ENCODE peak calls at places on chromosome 1, in six cellular contexts. K is IMR-90; A is psoas muscle; R is naive thymus-derived CD4-positive, alpha-beta T cell; G is SK-N-SH; Z is uterus. U is an unnamed sample.
A peak's percentile ranks its signal among the peaks of the same experiment; 100 is the strongest.

GRCh38 chr1:234495231-234495990 is 16.4 kb upstream of the TARBP1 start:
- DNase-seq in K (peak; percentile 94), A (no peak), R (no peak), G (no peak), Z (no peak), U (no peak)

GRCh38 chr1:14875781-14876564 is 277.5 kb downstream of the KAZN start:
- DNase-seq in K (no peak), A (no peak), R (no peak), G (no peak), Z (no peak), U (no peak)

GRCh38 chr1:212651521-212651920 is 43.0 kb downstream of the ATF3 start:
- DNase-seq in K (peak; percentile 70), A (no peak), R (no peak), G (no peak), Z (no peak), U (no peak)

GRCh38 chr1:116127848-116128540 is 16.8 kb downstream of the MAB21L3 start:
- DNase-seq in K (no peak), A (no peak), R (no peak), G (no peak), Z (no peak), U (no peak)

GRCh38 chr1:163928649-163929048 is 606.9 kb downstream of the NUF2 start:
- DNase-seq in K (no peak), A (no peak), R (no peak), G (no peak), Z (no peak), U (no peak)

GRCh38 chr1:197224160-197224559 is 43.9 kb upstream of the CRB1 start:
- DNase-seq in K (no peak), A (no peak), R (no peak), G (peak; percentile 13), Z (no peak), U (no peak)

GRCh38 chr1:227896710-227897655 is 50.7 kb downstream of the WNT9A start:
- DNase-seq in K (no peak), A (peak; percentile 24), R (no peak), G (no peak), Z (peak; percentile 10), U (peak; percentile 12)

GRCh38 chr1:197356723-197357533 is 88.9 kb downstream of the CRB1 start:
- DNase-seq in K (peak; percentile 58), A (no peak), R (no peak), G (peak; percentile 63), Z (no peak), U (peak; percentile 30)

GRCh38 chr1:19651141-19651737 is 7.1 kb downstream of the NBL1 start:
- DNase-seq in K (peak; percentile 47), A (peak; percentile 79), R (peak; percentile 40), G (peak; percentile 90), Z (peak; percentile 75), U (peak; percentile 70)

GRCh38 chr1:172019971-172020370 is 178.7 kb downstream of the DNM3 start:
- DNase-seq in K (no peak), A (no peak), R (no peak), G (no peak), Z (no peak), U (no peak)

GRCh38 chr1:71593523-71593922 is 512.7 kb upstream of the ZRANB2 start:
- DNase-seq in K (peak; percentile 1), A (no peak), R (no peak), G (no peak), Z (no peak), U (no peak)

GRCh38 chr1:30397576-30397975 is 325.8 kb downstream of the MATN1 start:
- DNase-seq in K (no peak), A (no peak), R (no peak), G (no peak), Z (no peak), U (no peak)

GRCh38 chr1:46065405-46065804 is 67.0 kb downstream of the PIK3R3 start:
- DNase-seq in K (no peak), A (no peak), R (no peak), G (no peak), Z (no peak), U (no peak)

GRCh38 chr1:30700528-30701265 is 22.7 kb downstream of the MATN1 start:
- DNase-seq in K (peak; percentile 76), A (peak; percentile 81), R (no peak), G (no peak), Z (peak; percentile 78), U (peak; percentile 47)

GRCh38 chr1:5997316-5997715 is 5.1 kb upstream of the NPHP4 start:
- DNase-seq in K (no peak), A (peak; percentile 5), R (no peak), G (no peak), Z (no peak), U (no peak)

GRCh38 chr1:21651214-21652042 is 17.7 kb downstream of the RAP1GAP start:
- DNase-seq in K (no peak), A (peak; percentile 44), R (peak; percentile 32), G (peak; percentile 96), Z (peak; percentile 33), U (no peak)

GRCh38 chr1:5667513-5668325 is 324.5 kb downstream of the NPHP4 start:
- DNase-seq in K (no peak), A (no peak), R (peak; percentile 16), G (peak; percentile 52), Z (no peak), U (peak; percentile 51)

GRCh38 chr1:224380003-224380402 is 23.3 kb downstream of the CNIH4 start:
- DNase-seq in K (no peak), A (no peak), R (peak; percentile 25), G (no peak), Z (no peak), U (no peak)

GRCh38 chr1:42916839-42917495 is 41.7 kb downstream of the SLC2A1 start:
- DNase-seq in K (no peak), A (no peak), R (no peak), G (no peak), Z (no peak), U (no peak)

GRCh38 chr1:225415967-225416745 is 11.7 kb downstream of the LBR start:
- DNase-seq in K (no peak), A (no peak), R (no peak), G (no peak), Z (no peak), U (no peak)

GRCh38 chr1:172823534-172823933 is 164.6 kb downstream of the FASLG start:
- DNase-seq in K (peak; percentile 68), A (no peak), R (no peak), G (no peak), Z (no peak), U (no peak)

GRCh38 chr1:20126806-20127440 is 7.6 kb upstream of the PLA2G2D start:
- DNase-seq in K (no peak), A (no peak), R (no peak), G (no peak), Z (no peak), U (no peak)

GRCh38 chr1:35029756-35030155 is 2.0 kb downstream of the ZMYM6 start:
- DNase-seq in K (no peak), A (no peak), R (no peak), G (no peak), Z (no peak), U (no peak)

GRCh38 chr1:52752427-52752826 is 26.2 kb downstream of the ZYG11B start:
- DNase-seq in K (peak; percentile 35), A (no peak), R (no peak), G (no peak), Z (no peak), U (no peak)

GRCh38 chr1:172756029-172756428 is 97.1 kb downstream of the FASLG start:
- DNase-seq in K (no peak), A (no peak), R (no peak), G (no peak), Z (no peak), U (no peak)

GRCh38 chr1:204651843-204652421 is 33.6 kb downstream of the LRRN2 start:
- DNase-seq in K (no peak), A (no peak), R (no peak), G (peak; percentile 41), Z (no peak), U (no peak)

GRCh38 chr1:27598902-27599528 is 4.9 kb downstream of the AHDC1 start:
- DNase-seq in K (peak; percentile 77), A (peak; percentile 82), R (peak; percentile 37), G (no peak), Z (peak; percentile 87), U (peak; percentile 77)

GRCh38 chr1:230855886-230856285 is 12.4 kb downstream of the C1orf198 start:
- DNase-seq in K (peak; percentile 58), A (no peak), R (no peak), G (no peak), Z (no peak), U (no peak)

GRCh38 chr1:69569281-69569970 is 1.7 kb downstream of the LRRC7 start:
- DNase-seq in K (no peak), A (no peak), R (no peak), G (peak; percentile 13), Z (no peak), U (no peak)

GRCh38 chr1:47555307-47555706 is 117.5 kb downstream of the FOXD2 start:
- DNase-seq in K (no peak), A (no peak), R (no peak), G (no peak), Z (no peak), U (no peak)

DNA sequence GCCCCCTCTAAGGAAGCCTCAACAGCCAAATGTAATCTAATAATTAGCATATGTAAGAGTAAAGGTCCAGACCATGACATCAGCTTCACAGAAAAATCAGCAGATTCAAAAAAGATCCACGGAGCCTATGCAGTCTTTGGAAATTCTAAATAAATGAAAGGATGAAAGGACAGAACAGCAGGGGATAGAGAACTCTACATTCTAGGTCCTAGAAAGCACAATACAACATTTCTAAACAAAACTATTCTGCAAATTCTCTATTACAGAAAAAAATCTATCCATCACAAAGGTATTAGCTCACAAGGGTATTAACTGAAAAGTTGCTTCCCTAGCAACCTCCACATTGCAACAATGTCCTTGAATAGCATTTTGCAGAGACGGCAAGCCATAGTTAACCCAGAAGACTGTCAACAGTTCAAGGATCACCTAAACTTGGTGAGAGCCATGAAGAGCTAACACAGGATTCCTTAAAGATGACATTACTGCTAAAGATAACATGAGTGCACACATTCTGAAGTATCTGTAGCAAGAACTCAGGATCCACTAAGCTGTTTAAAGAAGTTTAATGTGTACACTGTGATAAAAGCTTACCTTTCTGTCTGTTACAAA is 74.2 kb downstream of the SIPA1L2 start:
- DNase-seq in K (peak; percentile 67), A (no peak), R (no peak), G (no peak), Z (no peak), U (no peak)
- H3K27ac ChIP-seq in K (no peak overlapping the region), A (peak overlapping the region; percentile 67), R (no peak overlapping the region), G (no peak overlapping the region), Z (no peak overlapping the region), U (no peak overlapping the region)

GRCh38 chr1:2928733-2929325 is 92.4 kb upstream of the ACTRT2 start:
- DNase-seq in K (no peak), A (no peak), R (no peak), G (peak; percentile 47), Z (no peak), U (no peak)
- H3K9me3 ChIP-seq in K (peaks cover 75% of the 10 kb centered on the region), A (no peaks in the 10 kb centered on the region), R (no peaks in the 10 kb centered on the region), G (no peaks in the 10 kb centered on the region), Z (no peaks in the 10 kb centered on the region), U (no peaks in the 10 kb centered on the region)

DNA sequence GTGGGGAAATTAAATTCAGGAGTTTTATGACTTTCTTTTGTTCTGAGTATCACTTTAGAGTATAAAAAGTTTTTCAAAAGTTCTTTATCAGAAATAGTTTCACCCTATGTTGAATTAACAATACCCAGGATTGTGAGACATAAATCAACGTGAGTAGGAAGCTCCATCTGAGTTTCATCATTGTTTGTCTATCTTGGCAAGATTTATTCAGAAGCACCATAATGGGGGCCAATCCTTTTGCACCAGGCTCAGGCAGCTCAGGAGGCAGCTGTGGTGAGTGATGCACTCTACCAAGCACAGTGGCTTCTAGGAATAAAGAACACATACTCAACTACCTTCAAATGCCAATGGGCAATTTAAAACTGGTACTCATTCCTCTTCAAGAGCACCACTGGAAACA is 12.0 kb downstream of the CREG1 start:
- DNase-seq in K (peak; percentile 23), A (no peak), R (no peak), G (no peak), Z (no peak), U (no peak)
- H3K4me1 ChIP-seq in K (peaks cover 2% of the 10 kb centered on the region), A (peaks cover 2% of the 10 kb centered on the region), R (no peaks in the 10 kb centered on the region), G (no peaks in the 10 kb centered on the region), Z (no peaks in the 10 kb centered on the region), U (no peaks in the 10 kb centered on the region)

GRCh38 chr1:202144510-202145324 is at the start of gene ARL8A:
- DNase-seq in K (peak; percentile 10), A (peak; percentile 86), R (peak; percentile 60), G (peak; percentile 93), Z (peak; percentile 76), U (peak; percentile 70)
- H3K27ac ChIP-seq in K (peak within 1 kb of the TSS; percentile 92), A (peak within 1 kb of the TSS; percentile 92), R (peak within 1 kb of the TSS; percentile 83), G (peak within 1 kb of the TSS; percentile 30), Z (peak within 1 kb of the TSS; percentile 94), U (peak within 1 kb of the TSS; percentile 90)

U was measured in testis.